ENCODE peak calls at places on chromosomes 5 and 9, in six cellular contexts. One of them, this sample, is unnamed.

GRCh38 chr9:27086818-27087680 is 22.0 kb upstream of the TEK start:
- DNase-seq in adrenal gland: no peak
- DNase-seq in type B pancreatic cell: no peak
- DNase-seq in fibroblast of lung: peak; percentile 85
- DNase-seq in fibroblast of mammary gland: peak; percentile 35
- DNase-seq in coronary artery: no peak
- DNase-seq in this sample: no peak

GRCh38 chr9:134734270-134734669 is 92.7 kb downstream of the COL5A1 start:
- DNase-seq in fibroblast of lung: peak; percentile 57
- DNase-seq in coronary artery: no peak
- DNase-seq in type B pancreatic cell: no peak
- DNase-seq in adrenal gland: no peak
- DNase-seq in fibroblast of mammary gland: peak; percentile 83
- DNase-seq in this sample: no peak

GRCh38 chr5:122262107-122262506 is 49.9 kb upstream of the SNCAIP start:
- DNase-seq in coronary artery: no peak
- DNase-seq in adrenal gland: no peak
- DNase-seq in fibroblast of mammary gland: peak; percentile 79
- DNase-seq in type B pancreatic cell: no peak
- DNase-seq in fibroblast of lung: peak; percentile 28
- DNase-seq in this sample: no peak

GRCh38 chr5:78509884-78510769 is 138.4 kb downstream of the LHFPL2 start:
- DNase-seq in fibroblast of lung: no peak
- DNase-seq in type B pancreatic cell: no peak
- DNase-seq in coronary artery: peak; percentile 81
- DNase-seq in adrenal gland: peak; percentile 77
- DNase-seq in fibroblast of mammary gland: no peak
- DNase-seq in this sample: peak; percentile 60

GRCh38 chr9:83967083-83967482 is 12.9 kb downstream of the HNRNPK start:
- DNase-seq in fibroblast of mammary gland: no peak
- DNase-seq in adrenal gland: no peak
- DNase-seq in type B pancreatic cell: no peak
- DNase-seq in coronary artery: no peak
- DNase-seq in fibroblast of lung: no peak
- DNase-seq in this sample: no peak

GRCh38 chr9:33277484-33277883 is 12.6 kb downstream of the CHMP5 start:
- DNase-seq in fibroblast of mammary gland: no peak
- DNase-seq in adrenal gland: no peak
- DNase-seq in fibroblast of lung: no peak
- DNase-seq in coronary artery: no peak
- DNase-seq in type B pancreatic cell: no peak
- DNase-seq in this sample: no peak

GRCh38 chr9:22528485-22528884 is 81.9 kb downstream of the DMRTA1 start:
- DNase-seq in type B pancreatic cell: no peak
- DNase-seq in fibroblast of lung: peak; percentile 3
- DNase-seq in coronary artery: no peak
- DNase-seq in fibroblast of mammary gland: peak; percentile 56
- DNase-seq in adrenal gland: no peak
- DNase-seq in this sample: no peak

GRCh38 chr9:6564370-6564769 is 81.2 kb downstream of the GLDC start:
- DNase-seq in type B pancreatic cell: no peak
- DNase-seq in fibroblast of mammary gland: peak; percentile 32
- DNase-seq in adrenal gland: no peak
- DNase-seq in coronary artery: no peak
- DNase-seq in fibroblast of lung: peak; percentile 64
- DNase-seq in this sample: no peak

GRCh38 chr5:120624021-120624563 is 160.0 kb downstream of the PRR16 start:
- DNase-seq in coronary artery: no peak
- DNase-seq in fibroblast of lung: peak; percentile 74
- DNase-seq in adrenal gland: no peak
- DNase-seq in fibroblast of mammary gland: peak; percentile 52
- DNase-seq in type B pancreatic cell: no peak
- DNase-seq in this sample: no peak

GRCh38 chr9:116152390-116152789 is 1.2 kb upstream of the PAPPA start:
- DNase-seq in type B pancreatic cell: no peak
- DNase-seq in coronary artery: no peak
- DNase-seq in adrenal gland: no peak
- DNase-seq in fibroblast of mammary gland: peak; percentile 68
- DNase-seq in fibroblast of lung: no peak
- DNase-seq in this sample: no peak
- TF ChIP-seq CTCF in type B pancreatic cell: peak; percentile 62
- TF ChIP-seq CTCF in coronary artery: no peak
- TF ChIP-seq CTCF in adrenal gland: peak; percentile 7
- TF ChIP-seq CTCF in fibroblast of mammary gland: peak; percentile 50
- TF ChIP-seq CTCF in fibroblast of lung: peak; percentile 39
- TF ChIP-seq CTCF in this sample: no peak

GRCh38 chr5:145350501-145350900 is 484.6 kb downstream of the PRELID2 start:
- DNase-seq in fibroblast of mammary gland: peak; percentile 38
- DNase-seq in type B pancreatic cell: no peak
- DNase-seq in coronary artery: no peak
- DNase-seq in fibroblast of lung: peak; percentile 92
- DNase-seq in adrenal gland: no peak
- DNase-seq in this sample: no peak

GRCh38 chr5:145345883-145346282 is 489.3 kb downstream of the PRELID2 start:
- DNase-seq in type B pancreatic cell: no peak
- DNase-seq in fibroblast of mammary gland: peak; percentile 5
- DNase-seq in coronary artery: no peak
- DNase-seq in adrenal gland: no peak
- DNase-seq in fibroblast of lung: no peak
- DNase-seq in this sample: no peak

GRCh38 chr5:145341842-145342241 is 493.3 kb downstream of the PRELID2 start:
- DNase-seq in type B pancreatic cell: no peak
- DNase-seq in fibroblast of lung: no peak
- DNase-seq in adrenal gland: no peak
- DNase-seq in fibroblast of mammary gland: peak; percentile 8
- DNase-seq in coronary artery: no peak
- DNase-seq in this sample: no peak

DNA sequence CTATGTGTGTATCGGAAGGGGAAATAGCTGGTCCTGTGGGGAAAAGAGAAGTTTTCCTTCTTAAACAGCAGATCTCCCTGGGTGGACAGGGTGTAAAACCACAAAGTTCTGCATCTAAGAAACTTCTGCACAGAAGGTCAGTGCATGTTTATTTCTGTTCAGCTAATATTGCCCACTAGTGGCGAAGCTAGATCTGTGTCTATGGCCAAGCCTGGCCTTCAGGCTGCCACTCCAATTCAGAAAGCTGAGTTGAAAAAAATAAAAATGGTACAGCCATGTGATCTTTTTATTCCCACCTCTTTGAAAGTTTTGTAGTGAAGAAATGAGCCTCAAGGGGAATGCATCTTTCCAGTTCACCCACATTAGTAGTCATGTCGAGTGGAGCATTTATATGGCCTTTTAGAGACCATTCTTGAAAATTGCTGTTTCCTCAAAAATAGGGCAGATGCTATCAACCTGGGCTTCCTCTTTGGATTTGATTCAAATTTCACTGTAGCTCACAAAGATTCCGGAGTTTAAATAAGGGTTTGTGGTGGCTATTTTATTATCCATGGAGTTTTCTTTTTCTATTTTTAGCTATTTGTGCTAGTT is 488.0 kb downstream of the PRELID2 start:
- DNase-seq in fibroblast of lung: peak; percentile 59
- DNase-seq in adrenal gland: no peak
- DNase-seq in fibroblast of mammary gland: peak; percentile 55
- DNase-seq in coronary artery: no peak
- DNase-seq in type B pancreatic cell: no peak
- DNase-seq in this sample: peak; percentile 43
- TF ChIP-seq CTCF in fibroblast of lung: peak; percentile 91
- TF ChIP-seq CTCF in adrenal gland: peak; percentile 16
- TF ChIP-seq CTCF in fibroblast of mammary gland: peak; percentile 79
- TF ChIP-seq CTCF in coronary artery: peak; percentile 40
- TF ChIP-seq CTCF in type B pancreatic cell: peak; percentile 77
- TF ChIP-seq CTCF in this sample: peak; percentile 49

GRCh38 chr5:92841604-92842155 is 739.3 kb downstream of the NR2F1-AS1 start:
- DNase-seq in fibroblast of mammary gland: no peak
- DNase-seq in fibroblast of lung: no peak
- DNase-seq in coronary artery: no peak
- DNase-seq in type B pancreatic cell: no peak
- DNase-seq in adrenal gland: no peak
- DNase-seq in this sample: no peak

GRCh38 chr5:92835712-92836111 is 745.3 kb downstream of the NR2F1-AS1 start:
- DNase-seq in fibroblast of lung: no peak
- DNase-seq in coronary artery: no peak
- DNase-seq in type B pancreatic cell: no peak
- DNase-seq in adrenal gland: no peak
- DNase-seq in fibroblast of mammary gland: no peak
- DNase-seq in this sample: no peak

GRCh38 chr5:92836861-92837755 is 743.9 kb downstream of the NR2F1-AS1 start:
- DNase-seq in type B pancreatic cell: no peak
- DNase-seq in coronary artery: no peak
- DNase-seq in fibroblast of mammary gland: peak; percentile 70
- DNase-seq in fibroblast of lung: peak; percentile 74
- DNase-seq in adrenal gland: no peak
- DNase-seq in this sample: no peak

GRCh38 chr5:92838253-92838652 is 742.8 kb downstream of the NR2F1-AS1 start:
- DNase-seq in fibroblast of lung: no peak
- DNase-seq in coronary artery: no peak
- DNase-seq in type B pancreatic cell: no peak
- DNase-seq in fibroblast of mammary gland: no peak
- DNase-seq in adrenal gland: no peak
- DNase-seq in this sample: peak; percentile 28
- TF ChIP-seq CTCF in fibroblast of lung: no peak
- TF ChIP-seq CTCF in coronary artery: no peak
- TF ChIP-seq CTCF in type B pancreatic cell: no peak
- TF ChIP-seq CTCF in fibroblast of mammary gland: no peak
- TF ChIP-seq CTCF in adrenal gland: no peak
- TF ChIP-seq CTCF in this sample: no peak

GRCh38 chr5:72402959-72403628 is 82.9 kb downstream of the PTCD2 start:
- DNase-seq in type B pancreatic cell: no peak
- DNase-seq in fibroblast of mammary gland: peak; percentile 41
- DNase-seq in coronary artery: no peak
- DNase-seq in fibroblast of lung: no peak
- DNase-seq in adrenal gland: no peak
- DNase-seq in this sample: peak; percentile 5
- TF ChIP-seq CTCF in type B pancreatic cell: peak; percentile 61
- TF ChIP-seq CTCF in fibroblast of mammary gland: peak; percentile 68
- TF ChIP-seq CTCF in coronary artery: no peak
- TF ChIP-seq CTCF in fibroblast of lung: peak; percentile 70
- TF ChIP-seq CTCF in adrenal gland: peak; percentile 28
- TF ChIP-seq CTCF in this sample: peak; percentile 23

GRCh38 chr5:348726-349125 is 27.2 kb downstream of the AHRR start:
- DNase-seq in fibroblast of lung: no peak
- DNase-seq in type B pancreatic cell: no peak
- DNase-seq in coronary artery: no peak
- DNase-seq in fibroblast of mammary gland: no peak
- DNase-seq in adrenal gland: no peak
- DNase-seq in this sample: no peak

GRCh38 chr5:351911-352225 is 30.4 kb downstream of the AHRR start:
- DNase-seq in adrenal gland: no peak
- DNase-seq in fibroblast of mammary gland: no peak
- DNase-seq in coronary artery: no peak
- DNase-seq in fibroblast of lung: no peak
- DNase-seq in type B pancreatic cell: no peak
- DNase-seq in this sample: no peak

GRCh38 chr5:347712-348284 is 26.3 kb downstream of the AHRR start:
- DNase-seq in fibroblast of mammary gland: no peak
- DNase-seq in fibroblast of lung: no peak
- DNase-seq in type B pancreatic cell: no peak
- DNase-seq in coronary artery: no peak
- DNase-seq in adrenal gland: no peak
- DNase-seq in this sample: no peak

GRCh38 chr5:351084-351910 is 29.8 kb downstream of the AHRR start:
- DNase-seq in adrenal gland: no peak
- DNase-seq in coronary artery: no peak
- DNase-seq in fibroblast of lung: no peak
- DNase-seq in type B pancreatic cell: no peak
- DNase-seq in fibroblast of mammary gland: no peak
- DNase-seq in this sample: no peak

GRCh38 chr5:350355-350754 is 28.8 kb downstream of the AHRR start:
- DNase-seq in fibroblast of mammary gland: no peak
- DNase-seq in coronary artery: no peak
- DNase-seq in adrenal gland: no peak
- DNase-seq in fibroblast of lung: no peak
- DNase-seq in type B pancreatic cell: no peak
- DNase-seq in this sample: no peak
- TF ChIP-seq CTCF in fibroblast of mammary gland: peak; percentile 11
- TF ChIP-seq CTCF in coronary artery: no peak
- TF ChIP-seq CTCF in adrenal gland: no peak
- TF ChIP-seq CTCF in fibroblast of lung: peak; percentile 14
- TF ChIP-seq CTCF in type B pancreatic cell: no peak
- TF ChIP-seq CTCF in this sample: peak; percentile 12

DNA sequence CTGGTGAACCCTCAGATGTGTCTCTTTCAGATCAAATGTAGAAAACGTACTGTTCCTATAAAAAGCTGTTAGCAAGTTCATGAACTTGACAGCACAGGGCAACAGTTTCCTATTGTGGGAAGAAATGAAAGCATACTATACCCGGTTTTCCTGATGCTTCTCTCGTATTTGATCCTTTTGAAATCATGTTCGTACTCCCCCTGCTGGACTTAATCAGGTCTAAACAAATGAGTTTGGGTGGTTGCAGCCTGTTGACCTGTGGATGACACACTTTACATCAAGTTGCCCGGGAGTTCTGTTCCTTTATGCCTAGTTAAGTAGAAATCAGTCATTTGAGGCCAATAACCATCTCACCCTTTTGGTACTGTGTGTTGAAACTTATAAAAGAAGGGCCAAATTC is 1992.3 kb downstream of the MAT2B start:
- DNase-seq in fibroblast of mammary gland: peak; percentile 53
- DNase-seq in adrenal gland: no peak
- DNase-seq in coronary artery: no peak
- DNase-seq in fibroblast of lung: peak; percentile 13
- DNase-seq in type B pancreatic cell: no peak
- DNase-seq in this sample: peak; percentile 42
- TF ChIP-seq CTCF in fibroblast of mammary gland: peak; percentile 28
- TF ChIP-seq CTCF in adrenal gland: no peak
- TF ChIP-seq CTCF in coronary artery: no peak
- TF ChIP-seq CTCF in fibroblast of lung: no peak
- TF ChIP-seq CTCF in type B pancreatic cell: peak; percentile 66
- TF ChIP-seq CTCF in this sample: peak; percentile 39

GRCh38 chr5:8585230-8586018 is 716.5 kb downstream of the MTRR start:
- DNase-seq in fibroblast of mammary gland: no peak
- DNase-seq in coronary artery: no peak
- DNase-seq in fibroblast of lung: no peak
- DNase-seq in adrenal gland: no peak
- DNase-seq in type B pancreatic cell: no peak
- DNase-seq in this sample: no peak
- TF ChIP-seq CTCF in fibroblast of mammary gland: peak; percentile 2
- TF ChIP-seq CTCF in coronary artery: no peak
- TF ChIP-seq CTCF in fibroblast of lung: peak; percentile 31
- TF ChIP-seq CTCF in adrenal gland: no peak
- TF ChIP-seq CTCF in type B pancreatic cell: peak; percentile 30
- TF ChIP-seq CTCF in this sample: no peak